ENCODE peak calls at places on chromosomes 12 and 14, in four cellular contexts. R, Y, S and L are unnamed samples.

GRCh38 chr12:82524636-82525035 is 162.1 kb upstream of the TMTC2 start:
- DNase-seq in R (no peak), Y (no peak), S (no peak), L (no peak)

GRCh38 chr12:50248883-50249282 is 34.4 kb downstream of the LIMA1 start:
- DNase-seq in R (no peak), Y (no peak), S (no peak), L (no peak)

GRCh38 chr14:35405304-35405996 is 901 bp upstream of the NFKBIA start:
- DNase-seq in R (no peak), Y (peak; percentile 57), S (no peak), L (no peak)

GRCh38 chr12:92408072-92408900 is 262.6 kb upstream of the BTG1 start:
- DNase-seq in R (peak; percentile 44), Y (peak; percentile 4), S (no peak), L (peak; percentile 49)

GRCh38 chr12:63228853-63229252 is 77.9 kb upstream of the AVPR1A start:
- DNase-seq in R (no peak), Y (no peak), S (no peak), L (no peak)

GRCh38 chr14:95098984-95099599 is 58.2 kb downstream of the DICER1 start:
- DNase-seq in R (peak; percentile 30), Y (peak; percentile 22), S (no peak), L (peak; percentile 65)

GRCh38 chr12:132904718-132905328 is 17.4 kb upstream of the CHFR start:
- DNase-seq in R (peak; percentile 78), Y (no peak), S (no peak), L (no peak)

GRCh38 chr12:113097716-113098427 is 37.7 kb downstream of the RASAL1 start:
- DNase-seq in R (peak; percentile 50), Y (no peak), S (no peak), L (no peak)

GRCh38 chr14:104982548-104983230 is 2.9 kb upstream of the CLBA1 start:
- DNase-seq in R (no peak), Y (no peak), S (no peak), L (no peak)

GRCh38 chr14:54564799-54565235 is 2.1 kb upstream of the SAMD4A start:
- DNase-seq in R (peak; percentile 26), Y (peak; percentile 13), S (no peak), L (no peak)

GRCh38 chr12:4261655-4262054 is 11.9 kb upstream of the CCND2 start:
- DNase-seq in R (no peak), Y (no peak), S (peak; percentile 64), L (no peak)

GRCh38 chr12:132925597-132926416 is 30.3 kb downstream of the ZNF605 start:
- DNase-seq in R (no peak), Y (no peak), S (no peak), L (no peak)

GRCh38 chr14:38627163-38627562 is 371.3 kb upstream of the CLEC14A start:
- DNase-seq in R (no peak), Y (no peak), S (no peak), L (no peak)

GRCh38 chr12:52415870-52416750 is 10.0 kb upstream of the KRT82 start:
- DNase-seq in R (no peak), Y (no peak), S (no peak), L (no peak)

GRCh38 chr14:28652782-28653181 is 113.8 kb upstream of the FOXG1 start:
- DNase-seq in R (no peak), Y (no peak), S (no peak), L (no peak)

GRCh38 chr14:104216457-104216856 is 78.1 kb downstream of the KIF26A start:
- DNase-seq in R (no peak), Y (no peak), S (no peak), L (no peak)

GRCh38 chr14:105470812-105471771 is 3.5 kb upstream of the CRIP2 start:
- DNase-seq in R (peak; percentile 23), Y (no peak), S (no peak), L (peak; percentile 42)

GRCh38 chr14:75811862-75812505 is 150.9 kb downstream of the TTLL5 start:
- DNase-seq in R (no peak), Y (no peak), S (no peak), L (no peak)

GRCh38 chr12:21545557-21545956 is 19.5 kb downstream of the SPX start:
- DNase-seq in R (no peak), Y (no peak), S (no peak), L (no peak)

GRCh38 chr12:6567824-6568617 is at the start of gene NOP2:
- DNase-seq in R (peak; percentile 90), Y (peak; percentile 79), S (peak; percentile 60), L (peak; percentile 94)

GRCh38 chr14:22878271-22879246 is 4.5 kb upstream of the REM2 start:
- DNase-seq in R (no peak), Y (no peak), S (no peak), L (no peak)

GRCh38 chr14:76488551-76488950 is 112.6 kb downstream of the ESRRB start:
- DNase-seq in R (no peak), Y (no peak), S (no peak), L (no peak)

GRCh38 chr12:30926243-30927209 is at the start of gene TSPAN11:
- DNase-seq in R (no peak), Y (no peak), S (no peak), L (peak; percentile 57)

GRCh38 chr14:65255029-65255545 is 152.8 kb upstream of the MAX start:
- DNase-seq in R (no peak), Y (peak; percentile 82), S (no peak), L (no peak)

GRCh38 chr12:126389215-126389841 is 1324.1 kb downstream of the AACS start:
- DNase-seq in R (no peak), Y (no peak), S (no peak), L (no peak)

GRCh38 chr12:126389961-126390360 is 1324.7 kb downstream of the AACS start:
- DNase-seq in R (no peak), Y (no peak), S (no peak), L (no peak)

GRCh38 chr12:126385785-126386184 is 1320.5 kb downstream of the AACS start:
- DNase-seq in R (no peak), Y (no peak), S (no peak), L (no peak)

DNA sequence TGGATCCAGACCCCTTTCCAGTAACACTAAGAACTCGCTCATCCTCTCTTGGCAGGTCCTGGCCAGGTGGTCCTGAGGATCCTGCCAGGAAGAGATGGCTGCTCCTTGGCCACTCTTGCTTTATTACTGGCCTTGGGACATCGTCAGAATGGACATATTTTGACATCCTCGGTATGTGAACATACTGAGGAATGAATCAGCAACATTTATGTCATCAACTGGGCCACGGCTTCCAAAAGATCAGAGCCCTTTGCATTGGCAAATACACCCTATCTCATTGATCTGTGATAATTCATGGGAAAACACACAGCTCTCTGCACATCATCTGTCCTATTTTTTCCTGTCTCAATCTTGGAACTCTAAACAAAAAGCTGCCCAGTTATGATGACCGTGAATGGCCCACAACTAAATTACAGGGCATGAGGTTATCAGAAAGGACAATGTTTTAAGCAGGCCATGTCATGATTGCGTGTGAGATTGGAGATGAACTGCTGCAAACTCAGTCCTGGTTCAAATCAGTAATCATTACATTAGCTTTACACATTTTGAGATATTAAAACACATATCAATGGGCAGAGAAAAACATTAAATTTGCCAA is 1325.8 kb downstream of the AACS start:
- DNase-seq in R (no peak), Y (no peak), S (no peak), L (no peak)
- TF ChIP-seq TARDBP in R (no peak), Y (no peak), S (no peak), L (no peak)

GRCh38 chr12:14774944-14775651 is 28.2 kb downstream of the WBP11 start:
- DNase-seq in R (no peak), Y (no peak), S (no peak), L (no peak)
- TF ChIP-seq TARDBP in R (no peak), Y (no peak), S (no peak), L (no peak)

GRCh38 chr12:176321-177181 is 37.4 kb downstream of the SLC6A12 start:
- DNase-seq in R (no peak), Y (peak; percentile 61), S (no peak), L (no peak)
- TF ChIP-seq TARDBP in R (no peak), Y (no peak), S (no peak), L (no peak)

DNA sequence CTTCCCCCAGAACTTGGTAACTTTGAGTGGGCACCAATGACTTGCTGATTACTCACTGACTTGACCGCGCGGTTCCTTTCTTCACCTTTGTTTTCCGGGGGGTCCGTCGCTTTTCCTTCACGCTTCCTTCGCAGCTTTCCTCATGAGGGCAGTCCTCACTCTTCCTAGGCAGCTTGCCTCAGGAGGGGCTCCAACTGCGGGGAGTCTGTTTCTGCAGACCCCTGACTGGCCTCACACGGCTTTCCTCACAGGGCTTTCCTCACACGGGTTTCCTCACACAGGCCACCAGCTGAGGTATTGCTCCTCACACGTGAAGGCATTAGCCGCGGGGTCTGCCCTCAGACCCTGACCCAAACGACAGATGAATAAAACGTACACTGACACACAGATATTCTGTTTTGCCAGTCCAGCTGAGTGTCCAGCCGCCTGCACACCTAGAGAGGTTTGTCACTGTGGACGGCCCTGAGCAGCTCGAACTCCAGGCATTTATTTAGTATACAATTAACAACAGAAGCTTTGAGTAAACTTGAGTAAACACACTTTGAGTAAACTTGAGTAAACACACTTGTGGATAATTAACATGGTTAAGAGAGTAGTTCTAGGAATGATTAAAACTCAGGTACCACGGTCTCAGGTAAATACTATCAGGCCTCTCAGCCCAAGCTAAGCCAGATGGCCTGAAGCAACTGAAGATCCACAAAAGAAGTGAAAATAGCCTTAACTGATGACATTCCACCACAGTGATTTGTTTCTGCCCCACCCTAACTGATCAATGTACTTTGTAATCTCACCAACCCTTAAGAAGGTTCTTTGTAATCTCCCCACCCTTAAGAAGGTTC is 16.1 kb upstream of the LYZ start:
- DNase-seq in R (no peak), Y (no peak), S (no peak), L (no peak)
- TF ChIP-seq TARDBP in R (no peak), Y (no peak), S (no peak), L (no peak)

GRCh38 chr14:100556076-100556475 is 31.1 kb downstream of the BEGAIN start:
- DNase-seq in R (no peak), Y (no peak), S (no peak), L (no peak)

GRCh38 chr14:100552524-100553125 is 34.6 kb downstream of the BEGAIN start:
- DNase-seq in R (no peak), Y (no peak), S (no peak), L (no peak)

GRCh38 chr14:100554696-100555320 is 32.4 kb downstream of the BEGAIN start:
- DNase-seq in R (no peak), Y (no peak), S (no peak), L (no peak)

GRCh38 chr14:100555436-100556067 is 31.7 kb downstream of the BEGAIN start:
- DNase-seq in R (no peak), Y (no peak), S (no peak), L (no peak)

GRCh38 chr14:100554082-100554677 is 33.0 kb downstream of the BEGAIN start:
- DNase-seq in R (peak; percentile 79), Y (no peak), S (no peak), L (no peak)
- TF ChIP-seq TARDBP in R (no peak), Y (no peak), S (no peak), L (no peak)